ENCODE peak calls at places on chromosomes 3 and 15, in ten cellular contexts. S, P, U, Y, B, Q, N, L, H and X are unnamed samples.

GRCh38 chr3:175005193-175005592 is 146.1 kb downstream of the NAALADL2 start:
- DNase-seq in S (no peak), P (no peak), U (no peak), Y (no peak), B (peak), Q (no peak), N (no peak), L (no peak), H (no peak), X (no peak)

GRCh38 chr15:58036579-58036978 is 28.9 kb downstream of the ALDH1A2 start:
- DNase-seq in S (no peak), P (no peak), U (no peak), Y (no peak), B (no peak), Q (no peak), N (no peak), L (no peak), H (no peak), X (no peak)

GRCh38 chr3:65484964-65485363 is 553.8 kb downstream of the MAGI1 start:
- DNase-seq in S (no peak), P (no peak), U (no peak), Y (no peak), B (no peak), Q (no peak), N (peak), L (no peak), H (no peak), X (no peak)

GRCh38 chr3:193780810-193781472 is 187.9 kb downstream of the OPA1 start:
- DNase-seq in S (no peak), P (peak), U (no peak), Y (peak), B (peak), Q (peak), N (peak), L (no peak), H (peak), X (peak)

GRCh38 chr15:77081971-77082370 is 11.1 kb upstream of the TSPAN3 start:
- DNase-seq in S (no peak), P (no peak), U (no peak), Y (no peak), B (no peak), Q (no peak), N (no peak), L (no peak), H (no peak), X (no peak)

GRCh38 chr3:54999801-55000200 is 71.9 kb upstream of the LRTM1 start:
- DNase-seq in S (no peak), P (no peak), U (no peak), Y (no peak), B (no peak), Q (no peak), N (no peak), L (no peak), H (no peak), X (no peak)

GRCh38 chr15:29596266-29596665 is 226.0 kb downstream of the TJP1 start:
- DNase-seq in S (no peak), P (no peak), U (no peak), Y (no peak), B (no peak), Q (no peak), N (no peak), L (no peak), H (peak), X (no peak)

GRCh38 chr3:172622916-172623700 is 87.8 kb downstream of the NCEH1 start:
- DNase-seq in S (peak), P (no peak), U (no peak), Y (peak), B (peak), Q (peak), N (no peak), L (no peak), H (peak), X (peak)

GRCh38 chr3:99928758-99929408 is 111.2 kb downstream of the CMSS1 start:
- DNase-seq in S (no peak), P (no peak), U (no peak), Y (no peak), B (no peak), Q (no peak), N (no peak), L (no peak), H (no peak), X (no peak)

GRCh38 chr3:78605178-78605577 is 1162.6 kb downstream of the ROBO1 start:
- DNase-seq in S (no peak), P (no peak), U (no peak), Y (no peak), B (no peak), Q (no peak), N (no peak), L (no peak), H (no peak), X (no peak)

GRCh38 chr3:97720417-97720816 is 44.1 kb upstream of the ARL6 start:
- DNase-seq in S (no peak), P (no peak), U (no peak), Y (no peak), B (peak), Q (no peak), N (no peak), L (no peak), H (peak), X (no peak)

GRCh38 chr3:52004158-52004787 is 8.6 kb upstream of the RPL29 start:
- DNase-seq in S (no peak), P (no peak), U (no peak), Y (no peak), B (no peak), Q (no peak), N (peak), L (peak), H (peak), X (no peak)

GRCh38 chr3:66747251-66747650 is 246.4 kb upstream of the LRIG1 start:
- DNase-seq in S (no peak), P (no peak), U (no peak), Y (no peak), B (no peak), Q (no peak), N (no peak), L (no peak), H (no peak), X (no peak)

GRCh38 chr3:64533565-64534317 is 154.1 kb downstream of the ADAMTS9 start:
- DNase-seq in S (no peak), P (peak), U (no peak), Y (peak), B (peak), Q (peak), N (peak), L (peak), H (peak), X (peak)

GRCh38 chr3:11173828-11174465 is 19.7 kb downstream of the HRH1 start:
- DNase-seq in S (no peak), P (no peak), U (no peak), Y (no peak), B (no peak), Q (no peak), N (no peak), L (no peak), H (no peak), X (no peak)

GRCh38 chr3:47601310-47601709 is 22.6 kb upstream of the CSPG5 start:
- DNase-seq in S (no peak), P (no peak), U (no peak), Y (no peak), B (no peak), Q (no peak), N (peak), L (no peak), H (no peak), X (no peak)

GRCh38 chr15:58332676-58333400 is 99.0 kb upstream of the LIPC start:
- DNase-seq in S (no peak), P (no peak), U (no peak), Y (no peak), B (peak), Q (no peak), N (peak), L (no peak), H (peak), X (no peak)

GRCh38 chr3:141456328-141456689 is 30.5 kb upstream of the RASA2 start:
- DNase-seq in S (no peak), P (no peak), U (no peak), Y (no peak), B (peak), Q (no peak), N (no peak), L (no peak), H (no peak), X (no peak)

GRCh38 chr15:63256433-63256884 is 20.9 kb upstream of the APH1B start:
- DNase-seq in S (no peak), P (no peak), U (no peak), Y (peak), B (no peak), Q (no peak), N (no peak), L (no peak), H (peak), X (no peak)

GRCh38 chr3:128278761-128279593 is 125.7 kb downstream of the EEFSEC start:
- DNase-seq in S (no peak), P (peak), U (no peak), Y (no peak), B (no peak), Q (no peak), N (no peak), L (peak), H (peak), X (peak)

GRCh38 chr15:98800437-98801233 is 152.3 kb downstream of the IGF1R start:
- DNase-seq in S (no peak), P (no peak), U (no peak), Y (peak), B (peak), Q (no peak), N (peak), L (peak), H (peak), X (peak)

GRCh38 chr3:131075632-131076328 is 49.1 kb downstream of the NEK11 start:
- DNase-seq in S (no peak), P (no peak), U (no peak), Y (no peak), B (no peak), Q (no peak), N (no peak), L (no peak), H (no peak), X (no peak)

GRCh38 chr3:24591661-24592555 is 97.3 kb upstream of the THRB start:
- DNase-seq in S (no peak), P (no peak), U (no peak), Y (no peak), B (no peak), Q (no peak), N (no peak), L (no peak), H (peak), X (no peak)

GRCh38 chr3:161316006-161316689 is 55.2 kb downstream of the SPTSSB start:
- DNase-seq in S (no peak), P (no peak), U (no peak), Y (no peak), B (peak), Q (no peak), N (no peak), L (no peak), H (peak), X (no peak)